ENCODE peak calls at places on chromosomes 4 and X, in eight cellular contexts. One of them, this sample, is unnamed.

GRCh38 chr4:188262464-188262863 is 123.2 kb downstream of the TRIML1 start:
- DNase-seq in memory B cell: no peak
- DNase-seq in activated CD4-positive, alpha-beta T cell treated with anti-CD3 and anti-CD28 coated beads for 48 hours: no peak
- DNase-seq in astrocyte of the spinal cord: peak
- DNase-seq in NCI-H510A: no peak
- DNase-seq in NCI-H345: no peak
- DNase-seq in H7: no peak
- DNase-seq in anterior cingulate cortex: no peak
- DNase-seq in this sample: no peak

GRCh38 chrX:68183612-68184214 is 249.6 kb downstream of the OPHN1 start:
- DNase-seq in NCI-H345: no peak
- DNase-seq in memory B cell: no peak
- DNase-seq in H7: peak
- DNase-seq in astrocyte of the spinal cord: peak
- DNase-seq in activated CD4-positive, alpha-beta T cell treated with anti-CD3 and anti-CD28 coated beads for 48 hours: no peak
- DNase-seq in anterior cingulate cortex: no peak
- DNase-seq in NCI-H510A: peak
- DNase-seq in this sample: no peak

GRCh38 chr4:95728145-95728544 is 111.7 kb upstream of the PDHA2 start:
- DNase-seq in activated CD4-positive, alpha-beta T cell treated with anti-CD3 and anti-CD28 coated beads for 48 hours: no peak
- DNase-seq in NCI-H345: no peak
- DNase-seq in anterior cingulate cortex: no peak
- DNase-seq in H7: no peak
- DNase-seq in memory B cell: no peak
- DNase-seq in NCI-H510A: no peak
- DNase-seq in astrocyte of the spinal cord: peak
- DNase-seq in this sample: no peak

GRCh38 chr4:163107754-163108153 is 58.9 kb downstream of the NAF1 start:
- DNase-seq in astrocyte of the spinal cord: peak
- DNase-seq in H7: no peak
- DNase-seq in anterior cingulate cortex: no peak
- DNase-seq in NCI-H510A: no peak
- DNase-seq in NCI-H345: no peak
- DNase-seq in memory B cell: no peak
- DNase-seq in activated CD4-positive, alpha-beta T cell treated with anti-CD3 and anti-CD28 coated beads for 48 hours: no peak
- DNase-seq in this sample: no peak

GRCh38 chrX:132165651-132166050 is 37.8 kb upstream of the FRMD7 start:
- DNase-seq in NCI-H345: no peak
- DNase-seq in activated CD4-positive, alpha-beta T cell treated with anti-CD3 and anti-CD28 coated beads for 48 hours: no peak
- DNase-seq in NCI-H510A: no peak
- DNase-seq in astrocyte of the spinal cord: peak
- DNase-seq in H7: no peak
- DNase-seq in memory B cell: no peak
- DNase-seq in anterior cingulate cortex: no peak
- DNase-seq in this sample: no peak

GRCh38 chrX:50973199-50973598 is 62.7 kb downstream of the BMP15 start:
- DNase-seq in anterior cingulate cortex: no peak
- DNase-seq in memory B cell: no peak
- DNase-seq in H7: no peak
- DNase-seq in NCI-H510A: no peak
- DNase-seq in NCI-H345: no peak
- DNase-seq in activated CD4-positive, alpha-beta T cell treated with anti-CD3 and anti-CD28 coated beads for 48 hours: no peak
- DNase-seq in astrocyte of the spinal cord: no peak
- DNase-seq in this sample: no peak

GRCh38 chr4:5198586-5198985 is 147.3 kb downstream of the STK32B start:
- DNase-seq in NCI-H510A: no peak
- DNase-seq in anterior cingulate cortex: no peak
- DNase-seq in astrocyte of the spinal cord: no peak
- DNase-seq in NCI-H345: peak
- DNase-seq in activated CD4-positive, alpha-beta T cell treated with anti-CD3 and anti-CD28 coated beads for 48 hours: no peak
- DNase-seq in memory B cell: no peak
- DNase-seq in H7: no peak
- DNase-seq in this sample: no peak

GRCh38 chr4:185361872-185362271 is 33.9 kb downstream of the LRP2BP start:
- DNase-seq in activated CD4-positive, alpha-beta T cell treated with anti-CD3 and anti-CD28 coated beads for 48 hours: no peak
- DNase-seq in memory B cell: no peak
- DNase-seq in H7: no peak
- DNase-seq in astrocyte of the spinal cord: no peak
- DNase-seq in NCI-H345: no peak
- DNase-seq in NCI-H510A: no peak
- DNase-seq in anterior cingulate cortex: no peak
- DNase-seq in this sample: no peak

GRCh38 chr4:128286474-128287158 is 997 bp downstream of the PGRMC2 start:
- DNase-seq in activated CD4-positive, alpha-beta T cell treated with anti-CD3 and anti-CD28 coated beads for 48 hours: no peak
- DNase-seq in memory B cell: peak
- DNase-seq in NCI-H510A: peak
- DNase-seq in NCI-H345: peak
- DNase-seq in anterior cingulate cortex: no peak
- DNase-seq in H7: peak
- DNase-seq in astrocyte of the spinal cord: peak
- DNase-seq in this sample: no peak

This sample was measured in globus pallidus.